ENCODE peak calls at places on chromosomes 5 and 9, in six cellular contexts. L is NCI-H1436; I is stimulated activated CD8-positive, alpha-beta memory T cell treated with anti-CD3 and anti-CD28 coated beads, Interleukin-7, amount 100 ng/mL, for 24 hours; Z is T-helper 1 cell; U is cardiac muscle cell; W is HL-60. O is an unnamed sample.

GRCh38 chr9:26260238-26260637 is 582.0 kb upstream of the TUSC1 start:
- DNase-seq in L (no peak), I (no peak), Z (no peak), U (peak), W (no peak), O (no peak)

GRCh38 chr9:1460143-1460769 is 410.1 kb downstream of the DMRT2 start:
- DNase-seq in L (peak), I (no peak), Z (no peak), U (peak), W (no peak), O (peak)

GRCh38 chr9:132946624-132947295 is 2.3 kb upstream of the TSC1 start:
- DNase-seq in L (no peak), I (no peak), Z (no peak), U (peak), W (no peak), O (peak)

GRCh38 chr9:109880276-109881169 is 100.5 kb downstream of the PALM2AKAP2 start:
- DNase-seq in L (no peak), I (no peak), Z (no peak), U (peak), W (no peak), O (no peak)

GRCh38 chr9:111851536-111851935 is 45.1 kb upstream of the UGCG start:
- DNase-seq in L (no peak), I (no peak), Z (no peak), U (no peak), W (no peak), O (no peak)

GRCh38 chr5:66717455-66718373 is 121.5 kb downstream of the MAST4 start:
- DNase-seq in L (no peak), I (no peak), Z (no peak), U (no peak), W (no peak), O (peak)

GRCh38 chr9:88736136-88736637 is 201.2 kb downstream of the NXNL2 start:
- DNase-seq in L (no peak), I (no peak), Z (no peak), U (no peak), W (no peak), O (no peak)

GRCh38 chr5:72920690-72921089 is 35.2 kb upstream of the FCHO2 start:
- DNase-seq in L (peak), I (no peak), Z (no peak), U (peak), W (no peak), O (peak)

GRCh38 chr9:5549671-5550650 is 39.6 kb downstream of the PDCD1LG2 start:
- DNase-seq in L (no peak), I (no peak), Z (no peak), U (peak), W (no peak), O (peak)

GRCh38 chr5:59629561-59629960 is 264.0 kb downstream of the PDE4D start:
- DNase-seq in L (no peak), I (no peak), Z (no peak), U (no peak), W (no peak), O (no peak)

GRCh38 chr9:22216730-22217160 is 207.6 kb upstream of the CDKN2B start:
- DNase-seq in L (peak), I (no peak), Z (no peak), U (peak), W (no peak), O (no peak)

GRCh38 chr5:6468104-6468503 is 19.4 kb downstream of the UBE2QL1 start:
- DNase-seq in L (no peak), I (no peak), Z (no peak), U (no peak), W (no peak), O (peak)

GRCh38 chr5:73615085-73615484 is 10.9 kb upstream of the ARHGEF28 start:
- DNase-seq in L (no peak), I (no peak), Z (no peak), U (no peak), W (no peak), O (no peak)

GRCh38 chr5:167603135-167603534 is 688.3 kb upstream of the WWC1 start:
- DNase-seq in L (no peak), I (no peak), Z (no peak), U (no peak), W (no peak), O (no peak)